ENCODE peak calls at places on chromosomes 2 and 18, in four cellular contexts. N is K562, S is HL-60, B is GM12878. U is an unnamed sample.

GRCh38 chr2:227214622-227215041 is 50.2 kb downstream of the COL4A3 start:
- DNase-seq in N (no peak), B (no peak), S (no peak), U (no peak)

GRCh38 chr2:8252997-8253694 is 428.7 kb upstream of the ID2 start:
- DNase-seq in B (peak), N (no peak), S (peak), U (no peak)

GRCh38 chr2:40105593-40105992 is 326.5 kb upstream of the THUMPD2 start:
- DNase-seq in B (no peak), N (no peak), S (no peak), U (no peak)

GRCh38 chr2:204590063-204590462 is 44.8 kb downstream of the PARD3B start:
- DNase-seq in B (no peak), N (no peak), S (no peak), U (no peak)

GRCh38 chr2:231397928-231398294 is 2.4 kb downstream of the B3GNT7 start:
- DNase-seq in B (no peak), S (no peak), N (no peak), U (no peak)

GRCh38 chr2:180980185-180980942 is at the start of gene UBE2E3:
- DNase-seq in N (peak), B (no peak), S (peak), U (peak)

GRCh38 chr2:109168080-109168479 is 39.1 kb downstream of the SH3RF3 start:
- DNase-seq in B (no peak), N (no peak), S (no peak), U (no peak)

GRCh38 chr18:63318882-63319382 is 637 bp downstream of the BCL2 start:
- DNase-seq in N (no peak), S (no peak), B (no peak), U (no peak)

GRCh38 chr2:210577263-210578071 is 21.1 kb downstream of the CPS1 start:
- DNase-seq in N (peak), B (peak), S (peak), U (peak)

GRCh38 chr2:127115471-127116199 is 8.7 kb upstream of the BIN1 start:
- DNase-seq in B (no peak), N (no peak), S (no peak), U (no peak)

GRCh38 chr2:240818543-240819403 is 1.2 kb downstream of the KIF1A start:
- DNase-seq in N (no peak), B (no peak), S (no peak), U (no peak)

GRCh38 chr2:173669271-173669853 is 295.8 kb downstream of the SP3 start:
- DNase-seq in S (no peak), B (no peak), N (no peak), U (no peak)

GRCh38 chr18:78580835-78581339 is 398.7 kb upstream of the SALL3 start:
- DNase-seq in B (no peak), S (no peak), N (peak), U (no peak)

GRCh38 chr2:160205511-160205910 is 5.4 kb upstream of the ITGB6 start:
- DNase-seq in B (no peak), S (no peak), N (no peak), U (no peak)

GRCh38 chr2:158999458-158999857 is 31.0 kb downstream of the TANC1 start:
- DNase-seq in N (no peak), S (no peak), B (no peak), U (no peak)

GRCh38 chr18:14924226-14924625 is 176.3 kb downstream of the ANKRD30B start:
- DNase-seq in B (no peak), N (no peak), S (no peak), U (no peak)

GRCh38 chr2:216448829-216449228 is 36.5 kb downstream of the SMARCAL1 start:
- DNase-seq in S (no peak), B (no peak), N (no peak), U (no peak)

GRCh38 chr2:38615237-38615636 is 12.5 kb upstream of the HNRNPLL start:
- DNase-seq in S (no peak), N (no peak), B (no peak), U (no peak)

GRCh38 chr2:38207168-38207567 is 131.2 kb upstream of the CYP1B1 start:
- DNase-seq in S (no peak), N (no peak), B (no peak), U (no peak)

GRCh38 chr18:64244571-64244970 is 95.7 kb upstream of the LINC00305 start:
- DNase-seq in B (no peak), S (peak), N (no peak), U (no peak)

GRCh38 chr2:127641846-127642510 is 4.0 kb upstream of the GPR17 start:
- DNase-seq in B (no peak), S (no peak), N (no peak), U (no peak)

GRCh38 chr2:71884303-71885042 is 263.2 kb downstream of the CYP26B1 start:
- DNase-seq in B (no peak), S (no peak), N (peak), U (no peak)

GRCh38 chr2:232882085-232882484 is 12.0 kb downstream of the SNORC start:
- DNase-seq in N (no peak), S (no peak), B (no peak), U (no peak)

GRCh38 chr2:190181066-190181681 is 118.6 kb upstream of the MSTN start:
- DNase-seq in S (peak), B (no peak), N (no peak), U (no peak)

GRCh38 chr2:168639024-168639423 is 163.4 kb upstream of the NOSTRIN start:
- DNase-seq in S (no peak), B (no peak), N (no peak), U (no peak)

DNA sequence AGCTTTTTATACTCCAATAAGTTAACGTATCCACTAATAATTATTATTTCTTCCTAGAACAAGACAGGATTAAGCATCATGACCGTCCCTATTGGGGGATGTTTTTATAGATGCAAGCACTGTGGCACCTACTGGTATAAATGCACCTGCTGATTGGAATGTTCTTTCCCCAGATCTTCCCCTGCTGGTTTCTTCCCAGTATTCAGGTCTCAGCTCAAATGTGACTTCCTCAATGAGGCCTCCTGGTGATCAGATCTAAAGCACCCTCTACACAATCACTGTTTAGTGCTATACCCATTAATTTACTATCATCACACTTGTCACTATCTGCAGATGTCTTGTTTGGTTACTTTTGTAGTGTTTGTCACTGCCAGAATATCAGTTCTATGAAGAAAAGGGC is 3.9 kb upstream of the TYMS start:
- DNase-seq in S (peak), N (no peak), B (no peak), U (no peak)
- TF ChIP-seq POLR2AphosphoS5 in S (no peak), N (no peak), B (no peak), U (no peak)

GRCh38 chr18:11827963-11828362 is 23.2 kb upstream of the CHMP1B start:
- DNase-seq in N (no peak), B (no peak), S (no peak), U (no peak)
- TF ChIP-seq SPI1 in N (no peak), B (no peak), S (no peak), U (no peak)

GRCh38 chr2:112664689-112665088 is 18.9 kb downstream of the SLC20A1 start:
- DNase-seq in N (no peak), B (no peak), S (no peak), U (no peak)

GRCh38 chr2:112660138-112660537 is 14.4 kb downstream of the SLC20A1 start:
- DNase-seq in N (no peak), S (no peak), B (no peak), U (no peak)

GRCh38 chr2:112658820-112659667 is 13.3 kb downstream of the SLC20A1 start:
- DNase-seq in B (no peak), S (no peak), N (no peak), U (no peak)

GRCh38 chr2:112662702-112663101 is 17.0 kb downstream of the SLC20A1 start:
- DNase-seq in N (peak), S (no peak), B (no peak), U (no peak)

GRCh38 chr2:112661656-112662305 is 16.0 kb downstream of the SLC20A1 start:
- DNase-seq in B (no peak), N (no peak), S (no peak), U (no peak)
- TF ChIP-seq POLR2AphosphoS5 in B (no peak), N (no peak), S (no peak), U (no peak)

GRCh38 chr2:238202326-238203103 is 980 bp downstream of the ILKAP start:
- DNase-seq in N (peak), S (peak), B (no peak), U (peak)
- TF ChIP-seq SPI1 in N (no peak), S (no peak), B (no peak), U (no peak)

U was measured in GM12891.